ENCODE peak calls at places on chromosome 19, in eight cellular contexts. S is brain microvascular endothelial cell, A is pancreas, Z is breast epithelium, J is BJ, V is AG04450, G is choroid plexus epithelial cell, Y is AG10803. X is an unnamed sample.

GRCh38 chr19:33499671-33500506 is 21.7 kb downstream of the PEPD start:
- DNase-seq in Y (no peak), J (no peak), S (no peak), V (no peak), A (no peak), G (no peak), Z (no peak), X (no peak)

GRCh38 chr19:32357720-32358119 is 12.3 kb downstream of the ZNF507 start:
- DNase-seq in S (no peak), J (no peak), A (no peak), Y (no peak), Z (no peak), G (peak), V (no peak), X (no peak)

GRCh38 chr19:48881741-48882657 is 9.8 kb downstream of the PPP1R15A start:
- DNase-seq in A (no peak), Z (no peak), J (no peak), G (peak), S (no peak), Y (no peak), V (no peak), X (no peak)

GRCh38 chr19:33440241-33440640 is 66.7 kb downstream of the CEBPG start:
- DNase-seq in S (no peak), G (no peak), Y (no peak), V (no peak), Z (no peak), J (no peak), A (no peak), X (no peak)

GRCh38 chr19:17777840-17778620 is 16.9 kb upstream of the B3GNT3 start:
- DNase-seq in A (peak), V (no peak), S (peak), G (peak), Z (peak), Y (peak), J (no peak), X (no peak)

GRCh38 chr19:43763473-43763939 is 8.7 kb upstream of the SMG9 start:
- DNase-seq in S (no peak), G (peak), Y (peak), A (no peak), Z (no peak), V (no peak), J (no peak), X (no peak)

GRCh38 chr19:16076958-16077611 is 790 bp downstream of the TPM4 start:
- DNase-seq in Y (peak), J (no peak), V (no peak), S (no peak), G (no peak), Z (peak), A (peak), X (no peak)

GRCh38 chr19:15180451-15181390 is 20.1 kb downstream of the NOTCH3 start:
- DNase-seq in Y (no peak), G (no peak), Z (no peak), S (no peak), J (no peak), A (peak), V (no peak), X (no peak)

GRCh38 chr19:16514383-16515019 is 18.3 kb downstream of the C19orf44 start:
- DNase-seq in Y (no peak), V (no peak), S (no peak), A (no peak), Z (no peak), J (no peak), G (no peak), X (no peak)

GRCh38 chr19:6610934-6611370 is 20.0 kb upstream of the CD70 start:
- DNase-seq in S (peak), A (no peak), J (peak), V (no peak), Y (peak), Z (no peak), G (peak), X (no peak)

GRCh38 chr19:35266904-35267817 is 1.6 kb upstream of the USF2 start:
- DNase-seq in A (peak), Z (peak), S (no peak), J (no peak), Y (peak), G (peak), V (no peak), X (no peak)

GRCh38 chr19:45455707-45456499 is 11.9 kb upstream of the FOSB start:
- DNase-seq in J (peak), S (peak), A (peak), V (peak), G (peak), Z (peak), Y (peak), X (peak)

GRCh38 chr19:48393559-48394330 is at the start of gene GRIN2D:
- DNase-seq in S (no peak), G (peak), V (no peak), Z (no peak), Y (peak), A (peak), J (no peak), X (no peak)

GRCh38 chr19:40358773-40359172 is 10.3 kb downstream of the PLD3 start:
- DNase-seq in Y (no peak), A (no peak), J (no peak), G (no peak), S (no peak), V (no peak), Z (no peak), X (no peak)

GRCh38 chr19:16661480-16662034 is 618 bp downstream of the TMEM38A start:
- DNase-seq in S (no peak), Y (no peak), A (peak), G (no peak), V (no peak), Z (peak), J (no peak), X (peak)

GRCh38 chr19:35171730-35172129 is 17.2 kb downstream of the FXYD5 start:
- DNase-seq in J (no peak), S (no peak), G (no peak), V (no peak), A (no peak), Z (no peak), Y (no peak), X (no peak)

GRCh38 chr19:45450042-45450380 is 17.8 kb upstream of the FOSB start:
- DNase-seq in J (no peak), S (no peak), Z (no peak), V (no peak), Y (no peak), G (no peak), A (no peak), X (no peak)

GRCh38 chr19:45100797-45101196 is 7.8 kb downstream of the PPP1R37 start:
- DNase-seq in V (no peak), G (peak), J (no peak), A (no peak), S (peak), Z (no peak), Y (no peak), X (peak)

GRCh38 chr19:17648097-17648660 is 40.0 kb downstream of the UNC13A start:
- DNase-seq in G (no peak), J (no peak), Z (no peak), A (no peak), S (no peak), V (no peak), Y (no peak), X (no peak)

GRCh38 chr19:36579255-36579654 is 6.2 kb upstream of the ZNF529 start:
- DNase-seq in V (no peak), J (no peak), G (no peak), Z (no peak), A (no peak), Y (no peak), S (no peak), X (no peak)

GRCh38 chr19:5803752-5804515 is 933 bp upstream of the NRTN start:
- DNase-seq in S (peak), J (no peak), A (peak), V (peak), Z (peak), G (peak), Y (peak), X (peak)

GRCh38 chr19:5138606-5139594 is 170.0 kb downstream of the KDM4B start:
- DNase-seq in A (peak), G (peak), V (no peak), J (peak), Z (no peak), S (peak), Y (peak), X (no peak)

GRCh38 chr19:17304386-17305047 is 1.2 kb upstream of the MRPL34 start:
- DNase-seq in A (peak), Y (no peak), J (no peak), G (no peak), Z (peak), S (no peak), V (no peak), X (no peak)

DNA sequence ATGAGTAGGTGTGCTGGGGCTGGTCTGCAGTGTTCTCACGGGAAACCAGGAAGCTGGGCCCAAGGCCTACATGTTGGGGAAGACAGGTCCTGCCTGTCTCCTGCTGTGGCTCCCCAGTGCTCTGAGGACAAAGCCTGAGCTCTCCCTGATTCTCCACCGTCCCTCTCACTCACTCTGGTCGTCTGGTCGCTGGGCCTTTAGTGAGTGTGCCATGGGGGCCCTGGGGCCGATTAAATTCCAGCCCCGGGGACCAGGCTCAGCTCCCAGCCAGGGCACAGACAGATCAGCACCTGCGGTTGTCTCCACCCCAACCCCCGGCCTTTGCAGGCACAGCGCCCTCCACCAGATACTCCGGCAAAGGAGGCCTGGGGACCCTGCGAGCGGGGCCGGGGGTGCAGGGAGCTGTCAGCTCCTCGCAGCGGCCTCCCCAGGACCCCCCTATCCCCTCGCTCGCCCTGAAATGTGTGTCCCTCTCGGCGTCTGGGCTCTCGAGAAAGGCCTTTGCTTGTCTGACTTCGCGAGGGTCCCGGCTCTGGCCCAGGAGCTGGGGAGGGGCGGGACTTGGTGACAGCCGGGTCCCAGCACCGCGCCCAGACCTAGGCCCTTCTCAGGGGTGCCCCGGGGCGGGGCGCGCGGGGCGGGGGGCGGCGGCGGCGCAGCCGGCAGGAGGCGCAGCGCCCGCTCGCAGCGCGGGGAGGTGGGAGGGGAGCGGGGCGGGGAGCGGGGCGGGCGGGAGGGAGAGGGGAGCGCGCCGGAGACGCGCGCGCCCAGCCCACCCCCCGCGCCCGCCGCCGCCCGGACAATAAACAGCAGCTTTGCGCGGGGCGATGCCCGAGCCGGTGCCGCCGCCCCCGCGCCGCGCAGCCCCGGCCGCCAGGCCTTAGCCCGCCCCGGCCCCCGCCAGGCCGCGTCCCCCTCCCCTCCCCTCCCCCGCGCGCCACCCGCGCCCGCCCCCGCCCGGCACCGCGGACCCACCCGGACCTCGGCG is at the start of gene PALM:
- DNase-seq in V (no peak), J (no peak), S (no peak), A (no peak), G (no peak), Y (no peak), Z (no peak), X (no peak)
- TF ChIP-seq CTCF in V (no peak), J (no peak), S (no peak), A (no peak), G (no peak), Y (no peak), Z (no peak), X (no peak)

GRCh38 chr19:8935460-8935859 is 74.7 kb downstream of the MUC16 start:
- DNase-seq in G (peak), V (no peak), S (peak), J (no peak), A (no peak), Y (no peak), Z (no peak), X (peak)

DNA sequence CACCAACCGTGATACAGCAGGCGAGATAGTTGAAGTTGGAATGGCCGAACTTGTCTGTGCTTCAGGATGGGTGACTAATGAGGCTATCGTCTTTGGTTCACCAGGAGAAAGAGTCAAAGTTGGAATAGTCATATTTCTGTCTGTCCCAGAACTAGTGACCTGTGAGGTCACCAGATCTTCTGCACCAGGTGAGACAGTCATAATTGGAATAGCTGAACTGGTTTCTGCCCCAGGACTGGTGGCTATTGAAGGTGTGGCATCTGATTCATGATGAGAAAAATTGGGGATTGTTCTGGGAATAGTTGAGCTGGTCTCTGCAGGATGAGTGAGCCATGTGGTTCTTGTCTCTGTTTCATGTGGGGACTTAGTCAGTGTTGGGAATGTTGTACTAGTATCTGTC is 71.6 kb downstream of the MUC16 start:
- DNase-seq in G (no peak), S (no peak), V (no peak), A (no peak), Y (no peak), J (no peak), Z (no peak), X (no peak)
- TF ChIP-seq CTCF in G (no peak), S (no peak), V (no peak), A (no peak), Y (no peak), J (no peak), Z (no peak), X (no peak)

GRCh38 chr19:57546513-57546912 is 13.2 kb downstream of the ZNF550 start:
- DNase-seq in G (no peak), Z (no peak), V (no peak), Y (no peak), A (no peak), J (no peak), S (no peak), X (no peak)

GRCh38 chr19:57552432-57552831 is 7.2 kb downstream of the ZNF550 start:
- DNase-seq in J (no peak), Y (no peak), Z (no peak), S (no peak), A (no peak), G (no peak), V (no peak), X (no peak)
- TF ChIP-seq CTCF in J (no peak), Y (no peak), Z (no peak), S (no peak), A (no peak), G (no peak), V (no peak), X (no peak)

DNA sequence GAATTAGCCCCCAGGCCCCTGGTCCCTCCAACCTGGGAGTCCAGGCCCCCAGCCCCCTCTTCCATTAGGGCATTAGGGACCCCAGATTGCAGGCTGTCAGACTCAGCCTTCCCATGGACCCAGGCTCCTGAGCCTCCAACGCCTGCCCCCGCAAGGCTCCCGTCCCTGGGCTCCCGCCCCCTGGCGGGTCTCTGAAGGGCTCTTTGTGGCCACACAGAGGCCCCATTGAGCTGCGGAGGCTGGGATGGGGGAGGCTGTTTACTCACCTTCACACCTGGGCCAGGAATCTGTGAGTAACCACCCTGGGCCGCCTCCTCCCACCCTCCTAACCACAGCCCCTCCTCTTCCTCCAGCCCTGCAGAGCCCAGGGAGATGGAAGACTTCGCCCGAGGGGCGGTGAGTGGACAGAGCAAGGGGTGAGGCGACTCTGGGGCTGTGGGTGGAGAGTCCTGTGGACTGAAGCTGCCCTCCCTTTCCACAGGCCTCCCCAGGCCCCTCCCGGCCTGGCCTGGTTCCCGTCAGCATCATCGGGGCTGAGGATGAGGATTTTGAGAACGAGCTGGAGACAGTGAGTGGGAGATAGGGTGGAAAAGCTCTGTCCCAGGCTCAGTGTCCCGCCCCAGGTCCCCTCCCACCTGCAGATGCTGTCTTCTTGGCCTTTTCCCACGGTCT is 4.9 kb downstream of the ARHGEF1 start:
- DNase-seq in A (peak), J (peak), G (peak), S (no peak), Z (peak), Y (no peak), V (no peak), X (peak)
- TF ChIP-seq CTCF in A (no peak), J (no peak), G (no peak), S (peak), Z (peak), Y (no peak), V (no peak), X (peak)

X was measured in Calu3.